ENCODE peak calls at places on chromosomes 12 and 14, in six cellular contexts. One of them, this sample, is unnamed.

GRCh38 chr12:44876554-44877275 is 600 bp upstream of the NELL2 start:
- DNase-seq in sigmoid colon: no peak
- DNase-seq in esophagus muscularis mucosa: no peak
- DNase-seq in GM12892: peak
- DNase-seq in breast epithelium: no peak
- DNase-seq in stomach: no peak
- DNase-seq in this sample: peak

GRCh38 chr12:100672075-100672592 is 98.7 kb downstream of the GAS2L3 start:
- DNase-seq in GM12892: peak
- DNase-seq in esophagus muscularis mucosa: no peak
- DNase-seq in sigmoid colon: no peak
- DNase-seq in breast epithelium: no peak
- DNase-seq in stomach: no peak
- DNase-seq in this sample: peak

GRCh38 chr14:81423504-81423903 is 23.4 kb upstream of the STON2 start:
- DNase-seq in breast epithelium: no peak
- DNase-seq in stomach: no peak
- DNase-seq in esophagus muscularis mucosa: no peak
- DNase-seq in sigmoid colon: no peak
- DNase-seq in GM12892: no peak
- DNase-seq in this sample: no peak

GRCh38 chr12:28954333-28954732 is 194.7 kb upstream of the FAR2 start:
- DNase-seq in sigmoid colon: no peak
- DNase-seq in breast epithelium: no peak
- DNase-seq in stomach: no peak
- DNase-seq in GM12892: no peak
- DNase-seq in esophagus muscularis mucosa: no peak
- DNase-seq in this sample: no peak

GRCh38 chr12:24835377-24835776 is 113.5 kb downstream of the BCAT1 start:
- DNase-seq in breast epithelium: no peak
- DNase-seq in sigmoid colon: no peak
- DNase-seq in esophagus muscularis mucosa: no peak
- DNase-seq in GM12892: no peak
- DNase-seq in stomach: no peak
- DNase-seq in this sample: no peak

GRCh38 chr14:34649344-34649743 is 19.4 kb upstream of the SNX6 start:
- DNase-seq in stomach: no peak
- DNase-seq in esophagus muscularis mucosa: no peak
- DNase-seq in sigmoid colon: no peak
- DNase-seq in GM12892: no peak
- DNase-seq in breast epithelium: no peak
- DNase-seq in this sample: no peak

GRCh38 chr14:64388533-64389243 is 535 bp downstream of the MTHFD1 start:
- DNase-seq in sigmoid colon: no peak
- DNase-seq in stomach: peak
- DNase-seq in GM12892: no peak
- DNase-seq in esophagus muscularis mucosa: no peak
- DNase-seq in breast epithelium: no peak
- DNase-seq in this sample: no peak

GRCh38 chr12:121523741-121524140 is 57.1 kb downstream of the KDM2B start:
- DNase-seq in esophagus muscularis mucosa: no peak
- DNase-seq in sigmoid colon: no peak
- DNase-seq in stomach: no peak
- DNase-seq in breast epithelium: no peak
- DNase-seq in GM12892: peak
- DNase-seq in this sample: no peak

GRCh38 chr12:31477669-31478068 is 113.3 kb downstream of the DENND5B start:
- DNase-seq in esophagus muscularis mucosa: no peak
- DNase-seq in sigmoid colon: no peak
- DNase-seq in stomach: no peak
- DNase-seq in GM12892: no peak
- DNase-seq in breast epithelium: no peak
- DNase-seq in this sample: no peak

GRCh38 chr14:89298056-89298834 is 118.8 kb downstream of the FOXN3 start:
- DNase-seq in stomach: no peak
- DNase-seq in esophagus muscularis mucosa: no peak
- DNase-seq in breast epithelium: no peak
- DNase-seq in sigmoid colon: no peak
- DNase-seq in GM12892: no peak
- DNase-seq in this sample: no peak
- TF ChIP-seq POLR2AphosphoS5 in stomach: no peak
- TF ChIP-seq POLR2AphosphoS5 in esophagus muscularis mucosa: no peak
- TF ChIP-seq POLR2AphosphoS5 in breast epithelium: no peak
- TF ChIP-seq POLR2AphosphoS5 in sigmoid colon: no peak
- TF ChIP-seq POLR2AphosphoS5 in GM12892: no peak
- TF ChIP-seq POLR2AphosphoS5 in this sample: no peak

GRCh38 chr12:21657336-21658077 is at the start of gene LDHB:
- DNase-seq in stomach: peak
- DNase-seq in sigmoid colon: peak
- DNase-seq in breast epithelium: peak
- DNase-seq in GM12892: peak
- DNase-seq in esophagus muscularis mucosa: peak
- DNase-seq in this sample: peak
- TF ChIP-seq POLR2A in stomach: no peak
- TF ChIP-seq POLR2A in sigmoid colon: peak
- TF ChIP-seq POLR2A in breast epithelium: peak
- TF ChIP-seq POLR2A in GM12892: peak
- TF ChIP-seq POLR2A in esophagus muscularis mucosa: peak
- TF ChIP-seq POLR2A in this sample: peak

DNA sequence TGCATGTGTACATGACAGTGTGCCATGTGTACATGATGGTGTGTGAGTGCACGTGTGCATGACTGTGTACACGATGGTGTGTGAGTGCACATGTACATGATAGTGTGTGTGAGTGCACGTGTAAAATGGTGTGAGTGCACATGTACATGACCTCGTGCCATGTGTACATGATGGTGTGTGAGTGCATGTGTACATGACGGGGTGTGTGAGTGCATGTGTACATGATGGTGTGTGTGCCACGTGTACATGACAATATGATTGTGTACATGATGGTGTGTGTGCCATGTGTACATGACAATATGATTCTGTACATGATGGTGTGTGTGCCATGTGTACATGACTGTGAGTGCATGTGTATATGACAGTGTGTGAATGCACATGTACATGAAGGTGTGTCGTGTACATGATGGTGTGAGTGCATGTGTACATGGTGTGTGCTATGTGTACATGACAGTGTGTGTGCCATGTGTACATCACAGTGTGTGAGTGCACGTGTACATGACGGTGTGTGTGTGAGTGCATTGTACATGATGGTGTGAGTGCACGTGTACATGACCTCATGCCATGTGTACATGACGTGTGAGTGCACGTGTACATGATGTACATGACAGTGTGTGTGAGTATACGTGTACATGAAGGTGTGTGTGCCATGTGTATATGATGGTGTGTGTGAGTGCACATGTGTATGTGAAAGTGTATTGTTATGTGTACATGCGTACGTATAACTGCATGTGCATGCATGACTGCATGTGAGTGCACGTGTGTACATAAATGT is 46.3 kb downstream of the FBRSL1 start:
- DNase-seq in stomach: no peak
- DNase-seq in sigmoid colon: no peak
- DNase-seq in breast epithelium: no peak
- DNase-seq in GM12892: no peak
- DNase-seq in esophagus muscularis mucosa: no peak
- DNase-seq in this sample: no peak
- TF ChIP-seq POLR2AphosphoS5 in stomach: no peak
- TF ChIP-seq POLR2AphosphoS5 in sigmoid colon: no peak
- TF ChIP-seq POLR2AphosphoS5 in breast epithelium: no peak
- TF ChIP-seq POLR2AphosphoS5 in GM12892: no peak
- TF ChIP-seq POLR2AphosphoS5 in esophagus muscularis mucosa: no peak
- TF ChIP-seq POLR2AphosphoS5 in this sample: no peak

GRCh38 chr12:12562585-12563245 is at the start of gene DUSP16:
- DNase-seq in breast epithelium: peak
- DNase-seq in GM12892: peak
- DNase-seq in esophagus muscularis mucosa: peak
- DNase-seq in stomach: peak
- DNase-seq in sigmoid colon: peak
- DNase-seq in this sample: peak

GRCh38 chr12:12560587-12561304 is 1.9 kb downstream of the DUSP16 start:
- DNase-seq in GM12892: no peak
- DNase-seq in esophagus muscularis mucosa: no peak
- DNase-seq in stomach: peak
- DNase-seq in breast epithelium: peak
- DNase-seq in sigmoid colon: peak
- DNase-seq in this sample: no peak

GRCh38 chr12:12562016-12562483 is 613 bp downstream of the DUSP16 start:
- DNase-seq in sigmoid colon: peak
- DNase-seq in breast epithelium: no peak
- DNase-seq in stomach: no peak
- DNase-seq in GM12892: peak
- DNase-seq in esophagus muscularis mucosa: no peak
- DNase-seq in this sample: no peak

GRCh38 chr12:12559699-12560296 is 2.9 kb downstream of the DUSP16 start:
- DNase-seq in stomach: no peak
- DNase-seq in sigmoid colon: no peak
- DNase-seq in esophagus muscularis mucosa: no peak
- DNase-seq in breast epithelium: no peak
- DNase-seq in GM12892: no peak
- DNase-seq in this sample: no peak

GRCh38 chr12:12561305-12562015 is 1.2 kb downstream of the DUSP16 start:
- DNase-seq in GM12892: no peak
- DNase-seq in sigmoid colon: peak
- DNase-seq in esophagus muscularis mucosa: no peak
- DNase-seq in breast epithelium: peak
- DNase-seq in stomach: peak
- DNase-seq in this sample: no peak
- TF ChIP-seq POLR2A in GM12892: peak
- TF ChIP-seq POLR2A in sigmoid colon: no peak
- TF ChIP-seq POLR2A in esophagus muscularis mucosa: no peak
- TF ChIP-seq POLR2A in breast epithelium: no peak
- TF ChIP-seq POLR2A in stomach: no peak
- TF ChIP-seq POLR2A in this sample: peak

GRCh38 chr12:2265461-2266167 is 212.8 kb downstream of the CACNA1C start:
- DNase-seq in GM12892: no peak
- DNase-seq in esophagus muscularis mucosa: no peak
- DNase-seq in stomach: no peak
- DNase-seq in sigmoid colon: no peak
- DNase-seq in breast epithelium: no peak
- DNase-seq in this sample: no peak

GRCh38 chr12:2266666-2267623 is 214.2 kb downstream of the CACNA1C start:
- DNase-seq in esophagus muscularis mucosa: no peak
- DNase-seq in sigmoid colon: no peak
- DNase-seq in stomach: no peak
- DNase-seq in breast epithelium: no peak
- DNase-seq in GM12892: no peak
- DNase-seq in this sample: no peak

GRCh38 chr12:2262449-2262848 is 209.7 kb downstream of the CACNA1C start:
- DNase-seq in GM12892: no peak
- DNase-seq in esophagus muscularis mucosa: no peak
- DNase-seq in stomach: no peak
- DNase-seq in breast epithelium: no peak
- DNase-seq in sigmoid colon: no peak
- DNase-seq in this sample: no peak

GRCh38 chr12:2263921-2264320 is 211.1 kb downstream of the CACNA1C start:
- DNase-seq in sigmoid colon: no peak
- DNase-seq in esophagus muscularis mucosa: no peak
- DNase-seq in breast epithelium: no peak
- DNase-seq in GM12892: no peak
- DNase-seq in stomach: no peak
- DNase-seq in this sample: no peak

GRCh38 chr12:2264622-2265306 is 212.0 kb downstream of the CACNA1C start:
- DNase-seq in stomach: no peak
- DNase-seq in esophagus muscularis mucosa: no peak
- DNase-seq in GM12892: no peak
- DNase-seq in breast epithelium: peak
- DNase-seq in sigmoid colon: no peak
- DNase-seq in this sample: no peak
- TF ChIP-seq POLR2AphosphoS5 in stomach: peak
- TF ChIP-seq POLR2AphosphoS5 in esophagus muscularis mucosa: peak
- TF ChIP-seq POLR2AphosphoS5 in GM12892: no peak
- TF ChIP-seq POLR2AphosphoS5 in breast epithelium: peak
- TF ChIP-seq POLR2AphosphoS5 in sigmoid colon: peak
- TF ChIP-seq POLR2AphosphoS5 in this sample: no peak